ENCODE peak calls at places on chromosomes 11 and 22, in seven cellular contexts. X is keratinocyte, W is HCT116, S is psoas muscle, B is dorsolateral prefrontal cortex, M is AG04450, F is PC-9. V is an unnamed sample.

GRCh38 chr11:69839516-69839915 is 20.3 kb upstream of the FGF3 start:
- DNase-seq in B (no peak), F (no peak), S (no peak), X (no peak), W (no peak), M (no peak), V (no peak)

GRCh38 chr11:129346916-129347315 is 28.7 kb upstream of the BARX2 start:
- DNase-seq in W (no peak), X (no peak), M (no peak), S (no peak), B (no peak), F (no peak), V (no peak)

GRCh38 chr11:48050304-48050703 is 69.9 kb downstream of the PTPRJ start:
- DNase-seq in M (no peak), W (no peak), B (no peak), X (no peak), S (no peak), F (no peak), V (no peak)

GRCh38 chr11:130671801-130672700 is 223.6 kb downstream of the ADAMTS15 start:
- DNase-seq in X (no peak), F (no peak), S (peak), M (peak), B (peak), W (no peak), V (peak)

GRCh38 chr11:113873241-113873626 is 2.1 kb downstream of the USP28 start:
- DNase-seq in M (no peak), B (no peak), S (peak), F (no peak), X (no peak), W (no peak), V (no peak)

GRCh38 chr11:133134561-133135173 is 397.6 kb downstream of the OPCML start:
- DNase-seq in S (peak), B (peak), M (no peak), X (peak), W (no peak), F (peak), V (no peak)

GRCh38 chr22:19568337-19569311 is 44.4 kb upstream of the CLDN5 start:
- DNase-seq in F (no peak), X (no peak), W (no peak), B (no peak), M (peak), S (no peak), V (no peak)

GRCh38 chr11:28105869-28106268 is 2.1 kb downstream of the KIF18A start:
- DNase-seq in B (no peak), S (no peak), X (no peak), W (no peak), M (no peak), F (no peak), V (no peak)

GRCh38 chr22:38110863-38111852 is 674 bp upstream of the BAIAP2L2 start:
- DNase-seq in F (peak), M (no peak), S (no peak), X (peak), W (no peak), B (no peak), V (no peak)

GRCh38 chr11:47378011-47378835 is at the start of gene SPI1:
- DNase-seq in X (no peak), S (peak), F (no peak), M (no peak), W (no peak), B (no peak), V (no peak)

GRCh38 chr22:41488596-41489385 is 19.9 kb downstream of the ACO2 start:
- DNase-seq in S (no peak), W (no peak), M (no peak), F (no peak), B (no peak), X (no peak), V (no peak)

GRCh38 chr11:119343726-119344125 is 2.8 kb downstream of the MFRP start:
- DNase-seq in B (no peak), F (no peak), X (no peak), S (no peak), M (no peak), W (no peak), V (no peak)

GRCh38 chr11:103110406-103110805 is 1.2 kb downstream of the DYNC2H1 start:
- DNase-seq in S (no peak), X (no peak), M (no peak), W (no peak), B (no peak), F (no peak), V (no peak)
- TF ChIP-seq CTCF in S (no peak), X (peak), M (peak), W (no peak), B (no peak), F (peak), V (no peak)

DNA sequence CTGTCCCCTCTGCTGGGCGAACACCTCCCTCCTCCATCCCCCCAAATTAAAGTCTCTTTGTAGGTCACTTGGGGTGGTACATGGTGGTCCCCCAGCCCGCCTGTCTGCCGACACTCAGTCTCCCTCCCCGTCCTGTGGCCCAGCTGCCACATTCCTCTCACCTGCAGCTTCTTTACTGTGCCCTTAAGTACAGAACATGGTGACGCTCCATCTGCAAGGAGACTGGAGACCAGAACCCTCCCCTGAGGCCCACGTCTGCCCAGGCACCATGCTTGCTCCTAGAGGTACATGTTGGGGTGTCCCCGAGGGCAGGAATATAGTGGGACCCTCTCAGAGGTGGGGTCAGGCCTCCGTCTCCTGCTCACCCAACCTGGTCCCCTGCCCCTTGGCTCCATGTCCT is 5.6 kb upstream of the EHD1 start:
- DNase-seq in F (no peak), B (no peak), S (no peak), X (no peak), M (no peak), W (no peak), V (no peak)
- H3K27ac ChIP-seq in F (no peak), B (no peak), S (no peak), X (no peak), M (no peak), W (no peak), V (peak)

GRCh38 chr11:61115498-61116224 is 13.4 kb downstream of the CD5 start:
- DNase-seq in M (no peak), W (no peak), F (no peak), X (no peak), S (no peak), B (no peak), V (no peak)

GRCh38 chr11:61111786-61112517 is 9.7 kb downstream of the CD5 start:
- DNase-seq in B (no peak), W (no peak), S (no peak), F (no peak), X (no peak), M (no peak), V (no peak)

GRCh38 chr11:61114913-61115312 is 12.6 kb downstream of the CD5 start:
- DNase-seq in W (no peak), F (no peak), B (no peak), X (no peak), S (no peak), M (no peak), V (no peak)

GRCh38 chr11:61111060-61111435 is 8.8 kb downstream of the CD5 start:
- DNase-seq in W (no peak), B (no peak), M (no peak), X (no peak), F (no peak), S (no peak), V (no peak)

GRCh38 chr11:61113209-61113608 is 10.9 kb downstream of the CD5 start:
- DNase-seq in B (no peak), F (no peak), W (no peak), M (no peak), S (no peak), X (no peak), V (no peak)
- TF ChIP-seq CTCF in B (no peak), F (no peak), W (no peak), M (no peak), S (no peak), X (no peak), V (no peak)

GRCh38 chr22:35781898-35782297 is 64.2 kb downstream of the APOL5 start:
- DNase-seq in F (no peak), S (no peak), B (no peak), X (no peak), W (no peak), M (no peak), V (no peak)

GRCh38 chr22:35785181-35785923 is 67.7 kb downstream of the APOL5 start:
- DNase-seq in M (no peak), W (no peak), S (no peak), F (no peak), B (no peak), X (no peak), V (no peak)

GRCh38 chr22:35782504-35782903 is 64.8 kb downstream of the APOL5 start:
- DNase-seq in S (no peak), B (no peak), M (no peak), F (no peak), X (no peak), W (no peak), V (no peak)

GRCh38 chr22:35784633-35785032 is 67.0 kb downstream of the APOL5 start:
- DNase-seq in S (no peak), M (no peak), X (no peak), W (no peak), B (no peak), F (no peak), V (no peak)

DNA sequence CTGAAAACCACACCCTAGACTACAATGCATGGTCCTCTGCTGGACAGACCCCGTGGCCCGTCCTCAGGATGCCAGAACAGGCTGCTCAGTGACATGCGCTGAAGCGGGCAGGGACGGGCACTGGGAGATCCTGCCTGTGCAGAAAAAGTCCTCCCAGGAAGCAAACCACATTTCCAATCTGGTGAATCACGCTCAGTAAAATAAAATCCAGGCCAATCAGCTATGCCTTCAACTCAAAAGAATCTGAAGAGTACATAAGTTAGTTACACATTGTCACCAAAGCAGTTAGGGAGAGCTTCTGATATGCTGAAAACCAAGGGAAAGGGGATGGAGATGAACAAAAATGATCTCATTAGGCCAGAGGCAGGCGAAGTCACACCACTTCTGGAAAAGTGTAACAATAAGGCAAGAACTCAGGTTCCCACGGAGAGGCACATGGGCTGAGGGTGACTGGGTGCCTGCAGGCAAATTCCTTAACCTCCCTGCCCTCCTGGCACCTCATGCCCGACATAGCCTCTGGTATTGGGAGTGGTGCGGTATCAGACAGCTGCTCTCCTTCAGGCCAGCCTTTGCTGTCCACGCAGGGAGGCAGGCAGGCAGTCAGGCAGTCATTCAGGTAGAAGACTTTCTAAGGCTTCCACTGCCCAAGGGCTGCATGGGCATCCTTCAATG is 66.4 kb downstream of the APOL5 start:
- DNase-seq in S (no peak), X (peak), F (peak), M (no peak), B (no peak), W (no peak), V (no peak)
- H3K27ac ChIP-seq in S (peak), X (peak), F (peak), M (peak), B (no peak), W (no peak), V (no peak)

DNA sequence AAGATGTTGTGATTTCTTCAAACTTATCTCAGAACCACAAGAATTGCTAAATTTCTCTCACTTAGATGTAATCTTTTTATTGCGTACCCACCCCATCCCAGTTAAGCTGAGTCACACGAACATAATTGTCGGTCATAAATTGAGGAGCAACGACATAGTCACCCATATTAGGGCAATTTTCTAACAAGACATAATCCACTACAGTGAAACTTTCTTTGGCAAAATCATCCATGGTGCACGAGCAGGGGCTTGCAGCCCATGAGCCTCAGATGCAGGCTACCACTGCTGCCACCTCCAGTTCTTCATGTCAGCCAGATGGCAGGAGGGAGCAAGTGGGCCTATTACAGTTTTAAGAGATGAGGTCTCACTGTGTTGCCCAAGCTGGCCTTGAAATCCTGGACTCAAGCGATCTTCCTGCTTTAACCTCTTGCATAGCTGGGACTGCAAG is 70.3 kb upstream of the GRK2 start:
- DNase-seq in W (no peak), S (no peak), X (no peak), M (no peak), F (no peak), B (no peak), V (no peak)
- TF ChIP-seq CTCF in W (no peak), S (no peak), X (no peak), M (no peak), F (no peak), B (no peak), V (no peak)

DNA sequence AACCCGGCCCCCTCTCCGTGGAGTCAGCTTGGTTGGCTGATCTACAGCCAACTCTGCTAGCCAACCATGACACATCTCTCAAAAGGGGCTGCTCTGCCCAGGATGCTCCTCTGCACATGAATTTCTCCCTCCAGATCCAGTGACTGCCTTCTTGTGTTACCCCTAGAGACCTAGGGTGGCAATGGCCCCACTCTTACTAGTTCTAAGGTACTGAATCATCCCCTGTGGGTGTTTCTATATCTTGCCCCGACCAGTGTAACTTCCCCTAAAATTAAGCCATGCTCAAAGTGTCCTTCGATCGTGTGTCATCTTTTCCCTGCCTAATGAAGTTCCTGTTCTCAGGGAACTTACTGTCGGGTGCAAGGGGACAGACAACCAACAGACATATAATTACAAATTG is 113.3 kb downstream of the FAM76B start:
- DNase-seq in M (no peak), F (no peak), S (no peak), B (no peak), X (no peak), W (no peak), V (no peak)
- H3K27ac ChIP-seq in M (no peak), F (no peak), S (peak), B (no peak), X (no peak), W (no peak), V (no peak)

DNA sequence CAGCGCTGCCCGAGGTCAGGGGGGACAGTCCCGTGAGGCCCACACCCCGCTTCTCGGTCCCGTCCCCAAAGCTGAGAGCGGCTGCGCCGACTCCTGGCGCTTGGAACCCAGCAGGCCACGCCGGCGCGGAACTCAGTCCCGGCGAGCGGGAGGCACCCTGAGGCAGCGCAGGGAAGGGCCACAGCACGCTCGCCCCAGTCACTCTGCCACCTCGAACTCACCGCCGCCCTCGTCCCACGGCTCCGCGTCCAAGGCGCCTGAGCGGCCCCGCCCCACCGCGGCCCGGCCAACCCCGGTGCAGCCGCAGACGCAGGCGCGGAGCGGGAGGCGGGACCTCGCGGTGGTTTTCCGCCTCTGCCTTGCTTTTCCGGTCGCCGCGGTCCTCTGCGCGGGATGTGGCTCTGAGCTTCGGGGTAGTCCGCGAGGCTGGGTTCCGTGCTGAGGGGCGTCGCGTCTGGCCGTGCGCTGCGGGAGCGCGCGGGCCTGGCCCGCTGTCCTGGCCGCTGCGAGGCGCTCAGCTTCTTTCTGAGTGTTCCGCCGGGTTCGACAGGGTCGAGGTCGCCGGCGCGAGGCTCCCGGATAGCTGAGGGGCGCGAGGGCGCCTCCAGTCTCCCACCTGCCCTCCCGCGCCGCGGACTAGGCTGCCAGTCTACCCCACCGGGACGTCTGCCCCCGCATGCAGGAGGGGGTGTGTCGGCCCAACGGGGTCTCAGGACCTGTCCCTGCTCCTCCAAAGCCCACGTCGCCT is at the start of gene CDPF1:
- DNase-seq in B (peak), S (peak), W (peak), X (peak), M (peak), F (peak), V (peak)
- TF ChIP-seq CTCF in B (peak), S (no peak), W (no peak), X (no peak), M (no peak), F (no peak), V (no peak)